ENCODE peak calls at places on chromosomes 12 and 14, in four cellular contexts. V is Calu3, H is WTC11, K is ovary. Q is an unnamed sample.

GRCh38 chr14:67999693-68000384 is 180.3 kb downstream of the RAD51B start:
- DNase-seq in V (no peak), H (no peak), K (no peak), Q (no peak)

GRCh38 chr12:106113446-106114083 is 25.2 kb downstream of the NUAK1 start:
- DNase-seq in V (no peak), H (no peak), K (no peak), Q (no peak)

GRCh38 chr12:57906821-57907220 is 34.5 kb upstream of the ATP23 start:
- DNase-seq in V (no peak), H (no peak), K (no peak), Q (no peak)

GRCh38 chr14:91350483-91350812 is 67.2 kb downstream of the CCDC88C start:
- DNase-seq in V (no peak), H (no peak), K (no peak), Q (no peak)

GRCh38 chr14:99273025-99273723 is 1.2 kb upstream of the BCL11B start:
- DNase-seq in V (peak; percentile 22), H (peak; percentile 75), K (no peak), Q (no peak)

GRCh38 chr14:44982594-44982993 is 20.6 kb downstream of the TOGARAM1 start:
- DNase-seq in V (no peak), H (no peak), K (no peak), Q (no peak)

GRCh38 chr14:104224516-104225281 is 86.3 kb downstream of the KIF26A start:
- DNase-seq in V (no peak), H (peak; percentile 77), K (peak; percentile 64), Q (peak; percentile 62)

GRCh38 chr14:32933943-32934890 is 4.5 kb upstream of the NPAS3 start:
- DNase-seq in V (peak; percentile 12), H (peak; percentile 63), K (peak; percentile 52), Q (peak; percentile 64)

GRCh38 chr12:77362871-77363270 is 297.5 kb upstream of the E2F7 start:
- DNase-seq in V (no peak), H (no peak), K (no peak), Q (no peak)
- TF ChIP-seq CTCF in V (no peak), H (no peak), K (no peak), Q (no peak)

GRCh38 chr12:108768591-108769500 is 37.5 kb upstream of the CORO1C start:
- DNase-seq in V (peak; percentile 88), H (peak; percentile 65), K (no peak), Q (no peak)
- TF ChIP-seq CTCF in V (no peak), H (no peak), K (no peak), Q (no peak)

DNA sequence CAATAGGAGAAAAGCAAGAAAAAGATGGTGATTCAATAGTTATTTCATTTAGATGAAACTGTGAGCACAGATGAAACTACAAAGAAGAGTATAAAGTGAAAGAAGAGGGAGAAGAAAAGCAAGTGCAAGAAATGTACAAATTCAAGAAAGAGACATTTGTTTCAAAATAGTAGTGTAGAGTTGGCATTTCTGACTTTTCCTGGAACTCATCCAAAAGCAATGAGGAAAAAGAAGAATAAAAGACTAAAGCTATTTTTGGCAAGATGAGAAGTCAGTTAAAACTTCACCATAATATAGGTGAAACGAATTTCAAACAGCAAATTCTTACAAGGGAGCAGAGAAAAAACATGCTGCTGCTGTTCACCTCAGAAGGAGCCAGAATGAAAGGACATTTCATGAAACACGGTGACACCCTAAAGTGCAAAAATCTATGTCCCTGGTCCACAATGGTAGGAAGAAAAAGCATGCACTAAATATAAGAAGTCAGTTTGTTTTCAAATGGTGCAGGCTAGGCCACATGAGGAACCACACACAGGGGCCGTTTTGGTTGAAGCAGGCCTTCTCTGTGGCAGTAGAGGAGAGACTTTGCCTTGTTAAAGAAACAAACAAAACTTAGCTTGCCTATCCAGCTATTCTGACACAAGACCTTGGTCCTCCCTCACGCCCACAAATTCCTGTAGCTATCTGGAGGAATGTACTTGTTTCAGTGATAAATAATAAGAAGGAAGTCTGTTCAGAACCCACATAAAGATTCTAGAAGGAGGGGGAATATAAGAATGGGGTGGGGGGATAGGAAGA is 11.1 kb upstream of the CMAS start:
- DNase-seq in V (no peak), H (no peak), K (no peak), Q (no peak)
- TF ChIP-seq CTCF in V (no peak), H (no peak), K (no peak), Q (no peak)

DNA sequence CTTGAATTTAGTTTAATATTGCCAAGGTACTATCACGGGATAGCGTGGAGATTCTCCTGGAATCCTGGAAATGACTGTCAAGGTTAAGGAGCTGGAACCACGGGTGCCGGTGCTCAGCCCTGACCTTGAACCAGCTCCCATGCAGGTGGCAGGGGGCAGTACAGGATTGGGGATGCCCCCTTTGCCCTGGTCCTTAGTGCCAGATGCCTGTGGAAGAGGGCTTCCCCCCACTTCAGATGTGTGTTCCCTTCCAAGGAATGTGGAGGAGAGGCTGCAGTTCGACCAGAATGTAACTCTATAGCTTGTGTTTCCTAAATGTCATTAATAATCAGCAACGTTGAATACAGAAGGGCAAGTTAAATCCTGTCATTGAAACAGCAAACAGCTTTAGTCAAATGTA is 258.9 kb downstream of the VRK1 start:
- DNase-seq in V (no peak), H (no peak), K (no peak), Q (no peak)
- TF ChIP-seq CTCF in V (no peak), H (no peak), K (no peak), Q (peak; percentile 11)

GRCh38 chr12:8770499-8770898 is 51.9 kb upstream of the A2ML1 start:
- DNase-seq in V (no peak), H (no peak), K (no peak), Q (no peak)
- TF ChIP-seq CTCF in V (no peak), H (no peak), K (no peak), Q (no peak)

GRCh38 chr12:122635471-122635870 is 67.7 kb downstream of the HCAR2 start:
- DNase-seq in V (no peak), H (no peak), K (no peak), Q (no peak)
- TF ChIP-seq CTCF in V (no peak), H (no peak), K (no peak), Q (no peak)

GRCh38 chr12:30695327-30696102 is at the start of gene IPO8:
- DNase-seq in V (peak; percentile 90), H (peak; percentile 94), K (peak; percentile 95), Q (peak; percentile 80)
- TF ChIP-seq CTCF in V (peak; percentile 36), H (no peak), K (peak; percentile 14), Q (peak; percentile 0)

Q was measured in D721Med.